ENCODE peak calls at places on chromosomes 11 and 22, in seven cellular contexts. One of them, this sample, is unnamed.

GRCh38 chr22:41022470-41023298 is 69.7 kb upstream of the EP300 start:
- DNase-seq in tibial nerve: peak; percentile 89
- DNase-seq in spleen: peak; percentile 98
- DNase-seq in sigmoid colon: peak; percentile 98
- DNase-seq in A549: peak; percentile 52
- DNase-seq in K562: peak; percentile 80
- DNase-seq in ovary: peak; percentile 96
- DNase-seq in this sample: peak; percentile 32

GRCh38 chr22:25553131-25553530 is 11.3 kb upstream of the GRK3 start:
- DNase-seq in K562: no peak
- DNase-seq in A549: no peak
- DNase-seq in spleen: no peak
- DNase-seq in sigmoid colon: no peak
- DNase-seq in ovary: no peak
- DNase-seq in tibial nerve: no peak
- DNase-seq in this sample: no peak

GRCh38 chr11:130817608-130817944 is 98.7 kb downstream of the SNX19 start:
- DNase-seq in tibial nerve: no peak
- DNase-seq in A549: no peak
- DNase-seq in ovary: no peak
- DNase-seq in spleen: no peak
- DNase-seq in sigmoid colon: no peak
- DNase-seq in K562: no peak
- DNase-seq in this sample: no peak

GRCh38 chr22:35301370-35301874 is 1.7 kb downstream of the TOM1 start:
- DNase-seq in A549: peak; percentile 44
- DNase-seq in spleen: peak; percentile 81
- DNase-seq in sigmoid colon: peak; percentile 80
- DNase-seq in K562: peak; percentile 57
- DNase-seq in tibial nerve: no peak
- DNase-seq in ovary: no peak
- DNase-seq in this sample: no peak

GRCh38 chr11:2698386-2699184 is 1.2 kb downstream of the KCNQ1OT1 start:
- DNase-seq in spleen: peak; percentile 24
- DNase-seq in ovary: no peak
- DNase-seq in tibial nerve: peak; percentile 7
- DNase-seq in K562: no peak
- DNase-seq in sigmoid colon: peak; percentile 69
- DNase-seq in A549: no peak
- DNase-seq in this sample: no peak

GRCh38 chr11:43523632-43524031 is 156.9 kb upstream of the HSD17B12 start:
- DNase-seq in tibial nerve: no peak
- DNase-seq in ovary: no peak
- DNase-seq in A549: no peak
- DNase-seq in spleen: no peak
- DNase-seq in sigmoid colon: no peak
- DNase-seq in K562: no peak
- DNase-seq in this sample: no peak

GRCh38 chr11:45860348-45860747 is 13.1 kb downstream of the CRY2 start:
- DNase-seq in K562: no peak
- DNase-seq in spleen: no peak
- DNase-seq in tibial nerve: no peak
- DNase-seq in ovary: no peak
- DNase-seq in sigmoid colon: no peak
- DNase-seq in A549: no peak
- DNase-seq in this sample: no peak

GRCh38 chr11:114200351-114200750 is 95.8 kb upstream of the NNMT start:
- DNase-seq in tibial nerve: no peak
- DNase-seq in ovary: no peak
- DNase-seq in sigmoid colon: no peak
- DNase-seq in K562: no peak
- DNase-seq in A549: no peak
- DNase-seq in spleen: no peak
- DNase-seq in this sample: no peak

GRCh38 chr11:61728940-61729219 is 23.6 kb upstream of the MYRF start:
- DNase-seq in tibial nerve: no peak
- DNase-seq in A549: peak; percentile 80
- DNase-seq in spleen: no peak
- DNase-seq in ovary: no peak
- DNase-seq in K562: no peak
- DNase-seq in sigmoid colon: no peak
- DNase-seq in this sample: peak; percentile 95

GRCh38 chr11:67504950-67505561 is at the start of gene PITPNM1:
- DNase-seq in spleen: peak; percentile 97
- DNase-seq in tibial nerve: peak; percentile 46
- DNase-seq in K562: peak; percentile 85
- DNase-seq in sigmoid colon: peak; percentile 80
- DNase-seq in ovary: no peak
- DNase-seq in A549: peak; percentile 62
- DNase-seq in this sample: peak; percentile 79
- TF ChIP-seq POLR2A in spleen: no peak
- TF ChIP-seq POLR2A in tibial nerve: peak; percentile 41
- TF ChIP-seq POLR2A in K562: no peak
- TF ChIP-seq POLR2A in sigmoid colon: no peak
- TF ChIP-seq POLR2A in ovary: peak; percentile 18
- TF ChIP-seq POLR2A in A549: no peak
- TF ChIP-seq POLR2A in this sample: peak; percentile 82

DNA sequence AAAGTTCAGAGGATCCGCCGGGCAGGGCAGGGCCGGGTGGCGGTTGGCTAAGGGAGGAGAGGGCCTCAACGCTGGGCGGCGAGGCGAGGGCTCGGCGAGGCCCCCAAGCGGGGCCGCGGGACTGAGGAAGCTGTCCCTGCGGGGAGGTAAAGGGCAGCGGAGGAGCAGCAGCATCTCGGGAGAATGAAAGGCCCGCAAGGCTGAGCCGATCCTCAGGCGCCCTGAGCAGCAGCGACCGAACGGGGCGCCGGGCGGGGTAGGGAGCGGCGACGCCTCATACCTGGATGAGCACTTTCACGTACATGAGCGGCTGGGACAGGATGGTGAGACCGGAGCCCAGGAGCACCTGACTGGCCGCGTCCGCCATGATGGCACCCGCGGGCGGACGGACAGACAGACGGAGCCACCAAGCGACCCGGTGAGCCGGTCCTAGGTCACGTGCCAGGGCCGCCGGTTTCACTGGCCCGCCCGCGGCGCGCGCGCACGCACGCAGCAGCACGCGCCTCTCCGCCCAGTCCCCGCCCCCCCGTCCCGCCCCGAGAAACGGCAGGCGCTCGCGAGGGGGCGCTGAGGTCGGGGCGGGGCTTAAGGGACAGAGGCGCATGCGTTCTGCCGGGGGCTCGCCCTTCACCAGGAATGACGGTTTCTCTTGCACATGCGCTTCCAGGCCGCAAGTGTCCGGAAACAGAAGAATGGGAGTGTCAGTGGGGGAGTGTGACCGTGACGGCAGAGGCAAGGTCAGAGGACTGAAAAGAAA is at the start of gene MTCH2:
- DNase-seq in spleen: peak; percentile 98
- DNase-seq in A549: peak; percentile 96
- DNase-seq in K562: peak; percentile 98
- DNase-seq in ovary: peak; percentile 95
- DNase-seq in sigmoid colon: peak; percentile 98
- DNase-seq in tibial nerve: peak; percentile 87
- DNase-seq in this sample: peak; percentile 97
- TF ChIP-seq POLR2A in spleen: no peak
- TF ChIP-seq POLR2A in A549: peak; percentile 98
- TF ChIP-seq POLR2A in K562: peak; percentile 94
- TF ChIP-seq POLR2A in ovary: peak; percentile 64
- TF ChIP-seq POLR2A in sigmoid colon: peak; percentile 36
- TF ChIP-seq POLR2A in tibial nerve: peak; percentile 18
- TF ChIP-seq POLR2A in this sample: peak; percentile 94

DNA sequence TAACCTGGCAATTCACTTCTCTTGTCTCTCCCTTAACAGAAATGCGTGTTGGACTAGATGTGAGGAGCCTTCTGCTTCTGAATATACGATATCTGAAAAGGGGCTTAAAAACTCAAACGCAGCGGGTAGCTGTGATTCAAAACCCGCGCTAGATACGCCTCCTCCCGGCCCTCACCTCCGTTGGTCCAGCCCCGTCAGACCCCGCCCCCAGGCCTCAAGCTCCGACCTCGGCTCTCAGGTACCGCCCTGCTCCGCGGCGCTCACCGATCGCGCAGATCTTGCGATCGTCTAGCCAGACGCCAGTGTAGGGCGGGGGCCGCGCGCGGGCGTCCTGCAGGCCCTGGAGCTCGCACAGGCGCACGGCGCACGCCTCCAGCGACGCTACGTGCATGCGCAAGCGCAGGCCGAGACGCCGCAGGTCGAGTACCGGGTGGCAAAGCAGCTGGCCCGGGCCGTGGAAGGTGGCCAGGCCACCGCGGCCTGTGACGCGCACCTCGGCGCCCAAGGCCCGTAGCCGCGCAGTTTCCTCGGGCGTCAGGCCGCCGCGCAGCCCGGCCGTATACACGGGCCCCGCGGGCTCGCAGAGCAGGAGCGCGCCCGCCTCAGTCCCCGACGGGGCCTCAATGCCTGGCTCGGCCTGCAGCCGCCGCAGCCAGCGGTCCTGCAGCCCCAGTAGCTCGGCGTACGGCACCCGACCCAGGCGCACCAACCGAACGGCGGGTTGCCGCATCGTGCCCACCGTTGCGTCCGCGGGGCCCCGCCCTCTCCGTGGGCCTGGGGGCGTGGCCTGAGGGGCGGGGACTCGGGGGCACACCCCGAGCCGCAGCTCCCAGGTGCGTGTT is at the start of gene LIPT2:
- DNase-seq in K562: peak; percentile 99
- DNase-seq in tibial nerve: peak; percentile 92
- DNase-seq in spleen: peak; percentile 100
- DNase-seq in A549: peak; percentile 81
- DNase-seq in sigmoid colon: peak; percentile 98
- DNase-seq in ovary: peak; percentile 96
- DNase-seq in this sample: peak; percentile 88
- TF ChIP-seq POLR2A in K562: peak; percentile 82
- TF ChIP-seq POLR2A in tibial nerve: peak; percentile 62
- TF ChIP-seq POLR2A in spleen: no peak
- TF ChIP-seq POLR2A in A549: peak; percentile 78
- TF ChIP-seq POLR2A in sigmoid colon: peak; percentile 35
- TF ChIP-seq POLR2A in ovary: peak; percentile 58
- TF ChIP-seq POLR2A in this sample: peak; percentile 85

DNA sequence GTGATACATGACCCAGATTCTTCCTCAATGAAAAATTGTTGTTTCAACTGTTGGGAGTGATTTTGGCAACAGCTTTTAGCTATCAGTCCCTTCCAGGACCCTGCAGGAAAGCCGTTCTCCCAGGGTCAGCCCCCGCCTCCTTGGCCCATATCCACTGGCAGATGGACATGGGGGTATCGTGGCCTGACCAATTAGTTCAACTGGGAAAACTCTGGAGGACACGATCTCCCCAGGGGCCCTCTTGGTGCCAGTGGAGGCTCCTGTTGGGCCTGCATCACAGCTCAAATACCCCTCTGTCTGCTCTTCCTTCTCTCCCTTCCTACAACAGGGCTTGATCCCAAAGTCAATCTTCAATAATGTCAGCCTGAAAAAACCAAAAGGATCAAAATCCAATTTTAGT is 272.5 kb upstream of the B3GAT1 start:
- DNase-seq in K562: no peak
- DNase-seq in ovary: no peak
- DNase-seq in sigmoid colon: peak; percentile 38
- DNase-seq in spleen: no peak
- DNase-seq in A549: no peak
- DNase-seq in tibial nerve: no peak
- DNase-seq in this sample: no peak
- TF ChIP-seq POLR2A in K562: no peak
- TF ChIP-seq POLR2A in ovary: no peak
- TF ChIP-seq POLR2A in sigmoid colon: no peak
- TF ChIP-seq POLR2A in spleen: no peak
- TF ChIP-seq POLR2A in A549: no peak
- TF ChIP-seq POLR2A in tibial nerve: no peak
- TF ChIP-seq POLR2A in this sample: no peak

DNA sequence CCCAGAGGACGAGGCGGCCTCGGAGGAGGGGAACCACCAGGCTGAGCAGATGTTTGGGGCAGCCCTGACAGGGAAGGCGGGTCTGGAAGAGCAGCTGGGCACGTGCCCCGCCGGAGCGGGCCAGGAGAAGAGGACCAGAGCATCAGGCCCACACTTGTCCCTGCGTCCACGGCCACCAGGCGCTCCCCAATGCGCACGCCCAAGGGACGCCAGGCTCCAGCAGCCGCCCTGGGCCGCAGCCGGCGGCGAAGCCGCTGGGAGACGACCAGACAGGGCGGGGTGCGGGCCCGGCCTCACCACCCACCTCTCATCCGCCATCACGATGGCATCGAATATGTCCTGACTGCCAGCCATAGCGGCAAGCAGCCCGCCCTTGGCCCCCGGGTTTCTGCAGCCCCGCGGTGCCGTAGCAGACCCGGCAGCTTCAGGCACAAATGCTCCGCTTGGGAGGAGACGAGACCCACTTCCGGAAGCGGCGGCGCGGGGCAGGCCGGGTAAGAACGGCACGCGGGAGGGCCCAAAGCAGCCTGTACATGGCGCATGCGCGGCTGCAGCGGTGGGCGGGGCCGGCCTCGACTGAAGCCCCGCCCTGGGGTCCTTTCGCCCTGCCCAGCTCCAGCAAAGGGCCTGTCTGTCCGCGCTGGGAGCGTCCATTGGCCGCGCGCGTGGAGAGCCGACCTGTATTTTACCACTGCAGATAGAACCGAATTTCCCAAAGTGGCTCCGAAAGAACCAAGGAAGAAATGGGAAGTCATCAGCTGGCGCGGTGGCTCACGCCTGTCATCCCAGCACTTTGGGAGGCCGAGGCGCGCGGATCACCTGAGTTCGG is at the start of gene LTO1:
- DNase-seq in K562: peak; percentile 97
- DNase-seq in sigmoid colon: peak; percentile 98
- DNase-seq in spleen: peak; percentile 99
- DNase-seq in A549: peak; percentile 92
- DNase-seq in ovary: peak; percentile 94
- DNase-seq in tibial nerve: peak; percentile 92
- DNase-seq in this sample: peak; percentile 92
- TF ChIP-seq POLR2A in K562: peak; percentile 95
- TF ChIP-seq POLR2A in sigmoid colon: peak; percentile 42
- TF ChIP-seq POLR2A in spleen: no peak
- TF ChIP-seq POLR2A in A549: peak; percentile 61
- TF ChIP-seq POLR2A in ovary: peak; percentile 59
- TF ChIP-seq POLR2A in tibial nerve: no peak
- TF ChIP-seq POLR2A in this sample: peak; percentile 77

GRCh38 chr22:39290724-39291161 is 28.7 kb downstream of the RPL3 start:
- DNase-seq in sigmoid colon: peak; percentile 84
- DNase-seq in ovary: peak; percentile 80
- DNase-seq in K562: no peak
- DNase-seq in A549: peak; percentile 59
- DNase-seq in tibial nerve: peak; percentile 78
- DNase-seq in spleen: no peak
- DNase-seq in this sample: peak; percentile 69
- TF ChIP-seq POLR2A in sigmoid colon: no peak
- TF ChIP-seq POLR2A in ovary: no peak
- TF ChIP-seq POLR2A in K562: no peak
- TF ChIP-seq POLR2A in A549: no peak
- TF ChIP-seq POLR2A in tibial nerve: no peak
- TF ChIP-seq POLR2A in spleen: no peak
- TF ChIP-seq POLR2A in this sample: no peak